ENCODE peak calls at places on chromosome 1, in four cellular contexts. Y is astrocyte, H is tibial nerve, V is A549. J is an unnamed sample.

GRCh38 chr1:78645728-78646127 is 3.9 kb upstream of the IFI44 start:
- DNase-seq in V (no peak), H (no peak), Y (no peak), J (no peak)

GRCh38 chr1:86154581-86155060 is 2.0 kb downstream of the COL24A1 start:
- DNase-seq in H (no peak), Y (peak), V (no peak), J (peak)

GRCh38 chr1:2003564-2004131 is at the start of gene CFAP74:
- DNase-seq in H (no peak), Y (peak), V (no peak), J (no peak)

GRCh38 chr1:201252833-201253810 is 30.2 kb upstream of the PKP1 start:
- DNase-seq in V (no peak), H (no peak), Y (no peak), J (no peak)

GRCh38 chr1:51753969-51754368 is 124.6 kb downstream of the NRDC start:
- DNase-seq in H (no peak), Y (no peak), V (no peak), J (no peak)

GRCh38 chr1:156804572-156805243 is 11.9 kb downstream of the SH2D2A start:
- DNase-seq in Y (peak), H (no peak), V (no peak), J (peak)

GRCh38 chr1:87436534-87436933 is 107.9 kb downstream of the LMO4 start:
- DNase-seq in V (no peak), Y (no peak), H (no peak), J (no peak)

GRCh38 chr1:217506878-217507277 is 124.0 kb downstream of the GPATCH2 start:
- DNase-seq in H (no peak), Y (peak), V (no peak), J (no peak)

GRCh38 chr1:178030452-178030851 is 60.6 kb upstream of the SEC16B start:
- DNase-seq in H (no peak), Y (no peak), V (no peak), J (no peak)

GRCh38 chr1:71857862-71858261 is 424.5 kb downstream of the NEGR1 start:
- DNase-seq in V (no peak), Y (no peak), H (peak), J (no peak)

GRCh38 chr1:43239484-43239883 is 30.3 kb upstream of the TMEM125 start:
- DNase-seq in Y (no peak), V (no peak), H (no peak), J (no peak)

GRCh38 chr1:91745649-91746383 is 140.1 kb downstream of the TGFBR3 start:
- DNase-seq in V (no peak), H (no peak), Y (no peak), J (no peak)
- TF ChIP-seq CTCF in V (no peak), H (no peak), Y (no peak), J (no peak)

GRCh38 chr1:32612189-32612881 is 38.0 kb downstream of the ZBTB8OS start:
- DNase-seq in Y (peak), H (peak), V (peak), J (peak)
- H3K4me3 ChIP-seq in Y (peak), H (peak), V (peak), J (peak)

DNA sequence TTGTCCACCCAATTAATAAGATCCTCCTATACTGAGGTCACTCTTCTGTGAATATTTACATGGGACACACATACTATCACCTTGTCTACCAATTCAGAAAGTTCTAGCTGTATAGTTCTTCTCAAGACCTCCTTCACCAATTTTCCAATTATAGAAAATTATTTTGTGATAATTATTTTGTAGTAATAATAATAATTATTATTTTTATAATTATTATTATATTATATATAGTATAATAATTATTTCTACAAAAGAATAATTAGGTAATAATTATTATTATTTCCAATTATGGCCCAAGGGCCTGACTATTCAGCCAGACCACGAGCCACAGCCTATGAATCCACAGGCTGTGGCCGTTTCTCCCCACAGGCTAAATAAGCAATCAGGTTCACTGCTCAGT is 164.1 kb upstream of the IGSF21 start:
- DNase-seq in H (no peak), Y (no peak), V (no peak), J (no peak)
- TF ChIP-seq CTCF in H (no peak), Y (no peak), V (no peak), J (no peak)

DNA sequence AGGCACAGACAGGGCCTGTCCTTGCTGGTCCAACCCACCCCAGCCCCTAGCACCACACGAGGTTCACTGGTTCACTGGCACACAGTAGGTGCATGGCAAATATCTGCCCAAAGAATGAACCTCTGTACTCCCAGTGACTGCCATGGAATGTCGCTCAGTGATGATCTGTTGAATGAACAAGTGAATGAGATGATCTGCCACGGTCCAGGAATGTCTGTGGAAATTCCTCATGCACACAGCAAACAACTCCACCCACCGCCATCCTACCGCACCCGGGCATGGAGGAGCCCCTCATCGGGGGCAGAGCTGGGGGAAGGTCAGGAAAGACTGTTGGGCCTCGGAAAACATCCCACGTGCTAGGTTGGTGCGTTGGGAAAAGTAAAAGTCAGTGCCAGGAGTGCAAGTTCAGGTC is 1.7 kb downstream of the HSPG2 start:
- DNase-seq in H (no peak), V (no peak), Y (peak), J (no peak)
- H3K4me3 ChIP-seq in H (peak), V (peak), Y (peak), J (peak)

GRCh38 chr1:168090395-168090794 is 46.3 kb downstream of the GPR161 start:
- DNase-seq in H (no peak), Y (no peak), V (no peak), J (no peak)

GRCh38 chr1:168087696-168088095 is 49.0 kb downstream of the GPR161 start:
- DNase-seq in V (no peak), Y (no peak), H (no peak), J (no peak)

GRCh38 chr1:168089326-168089978 is 47.3 kb downstream of the GPR161 start:
- DNase-seq in Y (no peak), H (no peak), V (no peak), J (peak)

GRCh38 chr1:168089979-168090337 is 46.8 kb downstream of the GPR161 start:
- DNase-seq in H (no peak), Y (no peak), V (no peak), J (no peak)

GRCh38 chr1:168088511-168089325 is 48.0 kb downstream of the GPR161 start:
- DNase-seq in Y (no peak), H (no peak), V (no peak), J (no peak)
- TF ChIP-seq CTCF in Y (no peak), H (no peak), V (no peak), J (no peak)

DNA sequence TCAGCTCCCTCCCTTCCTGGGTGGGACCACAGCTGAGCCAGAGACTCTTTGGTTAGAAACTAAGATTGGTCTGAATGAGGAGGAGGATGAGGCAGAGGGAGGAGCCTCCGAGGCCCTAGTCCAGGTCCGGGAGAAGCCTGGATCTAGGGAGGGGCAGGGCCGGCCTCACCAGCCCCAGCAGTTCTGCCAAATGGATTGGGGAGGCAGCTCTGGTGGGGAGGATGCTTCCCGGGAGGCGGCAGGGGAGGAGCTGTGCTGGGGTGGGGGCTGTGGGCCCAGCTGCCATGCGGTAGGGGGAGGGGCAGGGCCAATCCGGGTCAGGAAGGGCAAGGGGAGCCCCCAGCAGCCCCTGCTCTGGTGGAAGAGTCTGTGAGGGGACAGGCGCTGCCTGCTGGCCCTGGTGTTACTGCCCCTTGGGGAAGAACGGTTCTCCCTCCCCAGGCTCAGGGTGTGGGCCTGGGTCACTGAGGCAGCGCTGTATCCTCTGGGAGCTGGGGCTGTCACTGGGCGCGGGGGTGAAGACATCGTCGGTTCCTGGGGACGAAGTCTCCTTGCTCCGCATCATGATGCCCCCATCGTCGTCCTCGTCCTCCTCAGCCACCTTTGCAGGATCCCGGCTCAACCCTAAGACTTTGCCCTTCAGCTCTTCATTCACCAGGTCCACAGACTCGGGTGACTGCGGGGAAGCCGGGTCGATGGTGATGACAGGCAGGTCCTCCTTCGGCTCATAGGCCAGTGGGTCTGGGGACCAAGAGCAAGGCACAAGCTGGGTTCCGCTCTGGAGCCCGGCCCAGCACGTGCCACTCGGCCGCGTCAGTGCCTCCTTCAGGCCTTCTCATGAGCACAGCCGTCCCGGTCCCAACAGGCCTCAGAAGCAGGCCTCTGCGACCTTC is 54.8 kb downstream of the SLC9A1 start:
- DNase-seq in Y (no peak), V (peak), H (no peak), J (peak)
- H3K4me3 ChIP-seq in Y (no peak), V (no peak), H (no peak), J (no peak)

DNA sequence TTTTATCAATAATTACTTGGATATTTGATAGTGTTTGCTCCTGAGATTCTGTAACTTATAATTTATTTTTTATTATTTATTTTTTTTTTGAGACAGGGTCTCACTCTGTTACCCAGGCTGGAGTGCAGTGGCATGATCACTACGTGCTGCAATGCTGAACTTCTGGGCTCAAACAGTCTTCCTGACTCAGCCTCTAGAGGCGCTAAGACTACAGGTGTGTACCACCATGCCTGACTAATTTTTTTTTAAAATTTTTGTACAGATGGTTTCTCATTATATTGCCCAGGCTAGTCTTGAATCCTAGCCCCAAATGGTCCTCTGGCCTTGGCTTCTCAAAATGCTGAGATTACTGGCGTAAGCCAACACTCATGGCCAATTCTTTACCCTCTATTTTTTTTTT is 845.5 kb upstream of the ADGRL4 start:
- DNase-seq in H (no peak), Y (no peak), V (no peak), J (no peak)
- TF ChIP-seq CTCF in H (no peak), Y (no peak), V (peak), J (no peak)

GRCh38 chr1:167305059-167305704 is 84.5 kb downstream of the POU2F1 start:
- DNase-seq in H (no peak), V (no peak), Y (no peak), J (no peak)
- H3K4me3 ChIP-seq in H (no peak), V (no peak), Y (no peak), J (no peak)

GRCh38 chr1:19472174-19472573 is 13.2 kb downstream of the CAPZB start:
- DNase-seq in V (no peak), Y (no peak), H (no peak), J (no peak)
- TF ChIP-seq CTCF in V (no peak), Y (no peak), H (no peak), J (no peak)

GRCh38 chr1:5424802-5425201 is 567.4 kb downstream of the NPHP4 start:
- DNase-seq in V (no peak), Y (no peak), H (no peak), J (no peak)
- H3K4me3 ChIP-seq in V (no peak), Y (no peak), H (no peak), J (no peak)